ENCODE peak calls at places on chromosomes 12 and 14, in six cellular contexts. One of them, this sample, is unnamed.

GRCh38 chr14:74528406-74528805 is 34.8 kb downstream of the ISCA2 start:
- DNase-seq in GM12878: no peak
- DNase-seq in K562: no peak
- DNase-seq in GM12892: no peak
- DNase-seq in H1: no peak
- DNase-seq in HepG2: no peak
- DNase-seq in this sample: no peak

GRCh38 chr12:43079481-43079880 is 472.5 kb downstream of the ADAMTS20 start:
- DNase-seq in GM12878: no peak
- DNase-seq in K562: no peak
- DNase-seq in GM12892: no peak
- DNase-seq in H1: no peak
- DNase-seq in HepG2: no peak
- DNase-seq in this sample: no peak

GRCh38 chr14:34199585-34199984 is 248.7 kb upstream of the EGLN3 start:
- DNase-seq in GM12878: no peak
- DNase-seq in K562: no peak
- DNase-seq in GM12892: no peak
- DNase-seq in H1: no peak
- DNase-seq in HepG2: no peak
- DNase-seq in this sample: no peak

GRCh38 chr14:83309833-83310232 is 1776.2 kb upstream of the SEL1L start:
- DNase-seq in GM12878: no peak
- DNase-seq in K562: no peak
- DNase-seq in GM12892: no peak
- DNase-seq in H1: no peak
- DNase-seq in HepG2: no peak
- DNase-seq in this sample: no peak

GRCh38 chr14:75913183-75913582 is 68.6 kb downstream of the TGFB3 start:
- DNase-seq in GM12878: no peak
- DNase-seq in K562: no peak
- DNase-seq in GM12892: no peak
- DNase-seq in H1: no peak
- DNase-seq in HepG2: no peak
- DNase-seq in this sample: no peak

GRCh38 chr12:34396861-34397590 is 374.7 kb downstream of the ALG10 start:
- DNase-seq in GM12878: no peak
- DNase-seq in K562: peak
- DNase-seq in GM12892: no peak
- DNase-seq in H1: no peak
- DNase-seq in HepG2: no peak
- DNase-seq in this sample: no peak

GRCh38 chr14:92492261-92492660 is 21.3 kb upstream of the RIN3 start:
- DNase-seq in GM12878: no peak
- DNase-seq in K562: no peak
- DNase-seq in GM12892: no peak
- DNase-seq in H1: no peak
- DNase-seq in HepG2: no peak
- DNase-seq in this sample: no peak

GRCh38 chr12:19482036-19482435 is 42.7 kb downstream of the AEBP2 start:
- DNase-seq in GM12878: no peak
- DNase-seq in K562: no peak
- DNase-seq in GM12892: no peak
- DNase-seq in H1: no peak
- DNase-seq in HepG2: no peak
- DNase-seq in this sample: no peak

GRCh38 chr14:54629635-54630360 is 62.9 kb downstream of the SAMD4A start:
- DNase-seq in GM12878: no peak
- DNase-seq in K562: no peak
- DNase-seq in GM12892: no peak
- DNase-seq in H1: no peak
- DNase-seq in HepG2: no peak
- DNase-seq in this sample: no peak

GRCh38 chr14:30656190-30656632 is 34.1 kb downstream of the SCFD1 start:
- DNase-seq in GM12878: peak
- DNase-seq in K562: no peak
- DNase-seq in GM12892: no peak
- DNase-seq in H1: no peak
- DNase-seq in HepG2: peak
- DNase-seq in this sample: no peak

GRCh38 chr14:101754893-101755292 is 6.6 kb upstream of the PPP2R5C start:
- DNase-seq in GM12878: no peak
- DNase-seq in K562: no peak
- DNase-seq in GM12892: no peak
- DNase-seq in H1: no peak
- DNase-seq in HepG2: no peak
- DNase-seq in this sample: no peak

GRCh38 chr12:102376251-102376747 is 104.1 kb downstream of the IGF1 start:
- DNase-seq in GM12878: no peak
- DNase-seq in K562: no peak
- DNase-seq in GM12892: no peak
- DNase-seq in H1: no peak
- DNase-seq in HepG2: no peak
- DNase-seq in this sample: no peak

GRCh38 chr14:105581551-105582341 is 55.4 kb downstream of the TMEM121 start:
- DNase-seq in GM12878: peak
- DNase-seq in K562: no peak
- DNase-seq in GM12892: peak
- DNase-seq in H1: no peak
- DNase-seq in HepG2: no peak
- DNase-seq in this sample: no peak

GRCh38 chr12:67650127-67650495 is 1.6 kb downstream of the DYRK2 start:
- DNase-seq in GM12878: no peak
- DNase-seq in K562: no peak
- DNase-seq in GM12892: no peak
- DNase-seq in H1: no peak
- DNase-seq in HepG2: no peak
- DNase-seq in this sample: no peak

GRCh38 chr12:55729592-55730446 is 1.0 kb upstream of the CD63 start:
- DNase-seq in GM12878: no peak
- DNase-seq in K562: peak
- DNase-seq in GM12892: peak
- DNase-seq in H1: no peak
- DNase-seq in HepG2: peak
- DNase-seq in this sample: no peak

GRCh38 chr14:64293976-64294671 is at the start of gene ESR2:
- DNase-seq in GM12878: no peak
- DNase-seq in K562: peak
- DNase-seq in GM12892: peak
- DNase-seq in H1: peak
- DNase-seq in HepG2: no peak
- DNase-seq in this sample: peak

GRCh38 chr14:53567236-53567785 is 389.3 kb downstream of the BMP4 start:
- DNase-seq in GM12878: no peak
- DNase-seq in K562: no peak
- DNase-seq in GM12892: no peak
- DNase-seq in H1: peak
- DNase-seq in HepG2: no peak
- DNase-seq in this sample: no peak

GRCh38 chr12:12725086-12725955 is 8.2 kb downstream of the CDKN1B start:
- DNase-seq in GM12878: peak
- DNase-seq in K562: peak
- DNase-seq in GM12892: peak
- DNase-seq in H1: no peak
- DNase-seq in HepG2: peak
- DNase-seq in this sample: peak

GRCh38 chr14:20707622-20708021 is 19.1 kb downstream of the ANG start:
- DNase-seq in GM12878: no peak
- DNase-seq in K562: no peak
- DNase-seq in GM12892: no peak
- DNase-seq in H1: no peak
- DNase-seq in HepG2: no peak
- DNase-seq in this sample: no peak
- TF ChIP-seq POLR2AphosphoS5 in GM12878: no peak
- TF ChIP-seq POLR2AphosphoS5 in K562: no peak
- TF ChIP-seq POLR2AphosphoS5 in GM12892: no peak
- TF ChIP-seq POLR2AphosphoS5 in H1: no peak
- TF ChIP-seq POLR2AphosphoS5 in HepG2: no peak
- TF ChIP-seq POLR2AphosphoS5 in this sample: no peak

GRCh38 chr14:62179367-62180018 is 417.3 kb downstream of the SNAPC1 start:
- DNase-seq in GM12878: peak
- DNase-seq in K562: no peak
- DNase-seq in GM12892: no peak
- DNase-seq in H1: peak
- DNase-seq in HepG2: peak
- DNase-seq in this sample: no peak
- TF ChIP-seq TAF1 in GM12878: no peak
- TF ChIP-seq TAF1 in K562: no peak
- TF ChIP-seq TAF1 in GM12892: no peak
- TF ChIP-seq TAF1 in H1: no peak
- TF ChIP-seq TAF1 in HepG2: no peak
- TF ChIP-seq TAF1 in this sample: no peak

DNA sequence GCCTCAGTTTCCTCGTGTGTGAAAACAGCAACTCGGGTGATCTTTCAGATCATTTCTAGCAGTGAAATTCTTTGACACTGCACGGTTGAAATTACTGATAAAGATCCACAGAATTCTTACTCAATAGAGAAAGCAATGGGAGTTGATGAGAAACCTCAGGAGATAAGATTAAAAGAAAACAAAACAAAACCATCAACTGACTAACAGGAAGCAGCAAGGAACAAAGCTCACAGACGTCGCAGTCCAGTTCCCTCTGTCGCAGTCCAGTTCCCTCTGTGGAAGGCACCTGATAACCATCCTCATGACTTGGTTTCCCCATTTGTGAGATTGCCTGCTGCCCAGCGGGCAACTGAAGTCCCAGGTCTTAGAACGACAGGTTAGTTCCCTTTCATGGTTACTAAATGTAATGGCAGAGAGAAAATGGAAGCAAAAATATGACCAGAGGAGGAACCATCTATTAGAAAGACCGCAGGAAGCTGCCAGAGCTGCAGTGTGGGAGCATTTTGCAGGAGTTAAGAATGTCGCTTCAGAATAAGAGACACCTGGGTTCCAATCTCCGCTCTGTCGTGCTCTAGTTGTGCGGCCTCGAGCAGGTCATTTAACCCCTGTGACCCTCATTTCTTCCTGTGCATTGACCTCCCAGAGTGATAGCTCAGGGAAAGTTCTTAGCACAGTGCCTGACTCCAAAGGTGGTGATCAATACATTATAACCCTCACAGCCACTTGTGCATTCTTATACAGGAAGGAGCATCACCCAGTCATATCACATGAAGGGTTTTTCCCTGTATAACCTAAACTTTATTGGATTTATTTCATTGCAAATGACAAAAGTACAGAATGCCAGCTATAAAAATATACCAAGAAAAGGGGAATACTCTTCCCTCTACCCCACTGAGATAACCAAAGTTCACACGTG is 5.1 kb upstream of the MED13L start:
- DNase-seq in GM12878: no peak
- DNase-seq in K562: peak
- DNase-seq in GM12892: no peak
- DNase-seq in H1: no peak
- DNase-seq in HepG2: no peak
- DNase-seq in this sample: no peak
- TF ChIP-seq POLR2A in GM12878: no peak
- TF ChIP-seq POLR2A in K562: no peak
- TF ChIP-seq POLR2A in GM12892: no peak
- TF ChIP-seq POLR2A in H1: no peak
- TF ChIP-seq POLR2A in HepG2: no peak
- TF ChIP-seq POLR2A in this sample: no peak

GRCh38 chr12:124566181-124567034 is 1.0 kb downstream of the NCOR2 start:
- DNase-seq in GM12878: no peak
- DNase-seq in K562: peak
- DNase-seq in GM12892: peak
- DNase-seq in H1: no peak
- DNase-seq in HepG2: peak
- DNase-seq in this sample: peak
- TF ChIP-seq POLR2AphosphoS5 in GM12878: peak
- TF ChIP-seq POLR2AphosphoS5 in K562: no peak
- TF ChIP-seq POLR2AphosphoS5 in GM12892: peak
- TF ChIP-seq POLR2AphosphoS5 in H1: no peak
- TF ChIP-seq POLR2AphosphoS5 in HepG2: no peak
- TF ChIP-seq POLR2AphosphoS5 in this sample: no peak

DNA sequence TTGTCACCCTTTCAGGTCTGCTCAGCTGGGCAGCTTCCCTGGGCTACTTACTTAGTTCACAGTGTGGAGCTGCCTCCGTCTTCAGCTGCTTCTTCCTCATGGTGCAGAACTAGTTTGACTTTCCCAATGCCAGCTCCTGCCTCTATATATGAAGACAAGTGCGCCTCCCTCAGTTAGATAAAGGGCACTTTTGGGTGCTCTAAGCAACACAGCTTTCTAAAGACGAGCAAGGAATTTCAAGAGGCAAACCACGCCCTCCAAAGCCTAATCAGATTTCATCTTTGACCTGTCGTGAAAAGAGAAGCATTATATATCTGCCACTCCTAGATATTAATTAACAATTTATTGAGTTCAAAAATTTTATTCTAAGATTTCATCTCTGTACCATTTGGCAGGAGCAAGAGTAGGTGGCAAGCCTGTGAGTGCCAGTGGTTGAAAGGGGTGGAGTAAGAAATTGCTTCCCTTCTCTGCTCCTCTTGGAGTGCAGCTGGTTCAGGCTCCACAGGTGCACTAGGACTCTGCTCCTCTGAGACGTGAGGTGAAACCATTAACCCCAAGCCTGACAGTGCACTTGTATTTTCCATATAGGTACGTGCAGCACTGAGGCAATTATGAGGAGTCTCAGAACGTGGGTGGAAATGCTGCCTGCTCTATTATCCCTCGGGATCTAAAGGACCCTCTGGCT is 2.1 kb upstream of the SLC11A2 start:
- DNase-seq in GM12878: no peak
- DNase-seq in K562: peak
- DNase-seq in GM12892: no peak
- DNase-seq in H1: peak
- DNase-seq in HepG2: peak
- DNase-seq in this sample: no peak
- TF ChIP-seq TAF1 in GM12878: no peak
- TF ChIP-seq TAF1 in K562: no peak
- TF ChIP-seq TAF1 in GM12892: no peak
- TF ChIP-seq TAF1 in H1: peak
- TF ChIP-seq TAF1 in HepG2: peak
- TF ChIP-seq TAF1 in this sample: no peak

GRCh38 chr12:109831929-109832328 is 1.3 kb downstream of the TRPV4 start:
- DNase-seq in GM12878: no peak
- DNase-seq in K562: no peak
- DNase-seq in GM12892: no peak
- DNase-seq in H1: no peak
- DNase-seq in HepG2: no peak
- DNase-seq in this sample: no peak

GRCh38 chr12:109831365-109831764 is 1.8 kb downstream of the TRPV4 start:
- DNase-seq in GM12878: no peak
- DNase-seq in K562: no peak
- DNase-seq in GM12892: no peak
- DNase-seq in H1: no peak
- DNase-seq in HepG2: no peak
- DNase-seq in this sample: no peak

GRCh38 chr12:109835827-109836226 is 2.6 kb upstream of the TRPV4 start:
- DNase-seq in GM12878: no peak
- DNase-seq in K562: no peak
- DNase-seq in GM12892: no peak
- DNase-seq in H1: no peak
- DNase-seq in HepG2: no peak
- DNase-seq in this sample: no peak

GRCh38 chr12:109832534-109833306 is 478 bp downstream of the TRPV4 start:
- DNase-seq in GM12878: no peak
- DNase-seq in K562: no peak
- DNase-seq in GM12892: no peak
- DNase-seq in H1: no peak
- DNase-seq in HepG2: no peak
- DNase-seq in this sample: no peak

GRCh38 chr12:109833307-109834189 is at the start of gene TRPV4:
- DNase-seq in GM12878: no peak
- DNase-seq in K562: peak
- DNase-seq in GM12892: no peak
- DNase-seq in H1: no peak
- DNase-seq in HepG2: no peak
- DNase-seq in this sample: no peak
- TF ChIP-seq POLR2A in GM12878: no peak
- TF ChIP-seq POLR2A in K562: no peak
- TF ChIP-seq POLR2A in GM12892: no peak
- TF ChIP-seq POLR2A in H1: no peak
- TF ChIP-seq POLR2A in HepG2: no peak
- TF ChIP-seq POLR2A in this sample: no peak

This sample was measured in GM12891.